ENCODE peak calls at places on chromosomes 2 and 18, in five cellular contexts. One of them, this sample, is unnamed.

GRCh38 chr2:202542142-202542541 is 92.6 kb upstream of the FAM117B start:
- ATAC-seq in right cardiac atrium: no peak
- ATAC-seq in IMR-90: no peak
- ATAC-seq in mucosa of descending colon: no peak
- ATAC-seq in psoas muscle: no peak
- ATAC-seq in this sample: peak; percentile 51

GRCh38 chr2:168694173-168694572 is 108.3 kb upstream of the NOSTRIN start:
- ATAC-seq in mucosa of descending colon: no peak
- ATAC-seq in psoas muscle: no peak
- ATAC-seq in IMR-90: no peak
- ATAC-seq in right cardiac atrium: no peak
- ATAC-seq in this sample: no peak

GRCh38 chr2:45964226-45964841 is 312.9 kb downstream of the PRKCE start:
- ATAC-seq in psoas muscle: peak; percentile 60
- ATAC-seq in IMR-90: peak; percentile 52
- ATAC-seq in mucosa of descending colon: peak; percentile 84
- ATAC-seq in right cardiac atrium: peak; percentile 71
- ATAC-seq in this sample: peak; percentile 73

GRCh38 chr2:9269295-9269694 is 62.7 kb downstream of the ASAP2 start:
- ATAC-seq in IMR-90: no peak
- ATAC-seq in psoas muscle: no peak
- ATAC-seq in right cardiac atrium: peak; percentile 32
- ATAC-seq in mucosa of descending colon: no peak
- ATAC-seq in this sample: no peak

GRCh38 chr2:202278036-202278760 is 12.6 kb downstream of the NOP58 start:
- ATAC-seq in psoas muscle: peak; percentile 57
- ATAC-seq in IMR-90: peak; percentile 15
- ATAC-seq in right cardiac atrium: no peak
- ATAC-seq in mucosa of descending colon: no peak
- ATAC-seq in this sample: no peak

GRCh38 chr2:180291060-180291459 is 284.0 kb upstream of the CWC22 start:
- ATAC-seq in right cardiac atrium: no peak
- ATAC-seq in mucosa of descending colon: no peak
- ATAC-seq in IMR-90: no peak
- ATAC-seq in psoas muscle: no peak
- ATAC-seq in this sample: no peak

GRCh38 chr18:417495-417894 is 83.0 kb downstream of the COLEC12 start:
- ATAC-seq in mucosa of descending colon: no peak
- ATAC-seq in IMR-90: no peak
- ATAC-seq in right cardiac atrium: peak; percentile 71
- ATAC-seq in psoas muscle: peak; percentile 33
- ATAC-seq in this sample: peak; percentile 73

GRCh38 chr18:41324934-41325333 is 630.1 kb upstream of the PIK3C3 start:
- ATAC-seq in psoas muscle: no peak
- ATAC-seq in IMR-90: peak; percentile 48
- ATAC-seq in right cardiac atrium: no peak
- ATAC-seq in mucosa of descending colon: no peak
- ATAC-seq in this sample: no peak

GRCh38 chr2:152443771-152444170 is 108.8 kb downstream of the FMNL2 start:
- ATAC-seq in mucosa of descending colon: peak; percentile 44
- ATAC-seq in psoas muscle: peak; percentile 44
- ATAC-seq in IMR-90: no peak
- ATAC-seq in right cardiac atrium: peak; percentile 67
- ATAC-seq in this sample: no peak

GRCh38 chr18:59627414-59627813 is 69.8 kb downstream of the CCBE1 start:
- ATAC-seq in IMR-90: no peak
- ATAC-seq in mucosa of descending colon: no peak
- ATAC-seq in psoas muscle: no peak
- ATAC-seq in right cardiac atrium: peak; percentile 50
- ATAC-seq in this sample: no peak

GRCh38 chr2:69353360-69353759 is 33.7 kb downstream of the GFPT1 start:
- ATAC-seq in mucosa of descending colon: no peak
- ATAC-seq in IMR-90: no peak
- ATAC-seq in right cardiac atrium: no peak
- ATAC-seq in psoas muscle: peak; percentile 33
- ATAC-seq in this sample: no peak

GRCh38 chr2:20525041-20526035 is 78.5 kb downstream of the RHOB start:
- ATAC-seq in psoas muscle: peak; percentile 53
- ATAC-seq in IMR-90: peak; percentile 64
- ATAC-seq in mucosa of descending colon: peak; percentile 48
- ATAC-seq in right cardiac atrium: peak; percentile 78
- ATAC-seq in this sample: peak; percentile 88

GRCh38 chr2:210132239-210132638 is 39.0 kb downstream of the KANSL1L start:
- ATAC-seq in IMR-90: no peak
- ATAC-seq in mucosa of descending colon: no peak
- ATAC-seq in psoas muscle: no peak
- ATAC-seq in right cardiac atrium: no peak
- ATAC-seq in this sample: no peak

GRCh38 chr2:231634412-231634811 is 41.7 kb downstream of the TEX44 start:
- ATAC-seq in mucosa of descending colon: peak; percentile 17
- ATAC-seq in psoas muscle: no peak
- ATAC-seq in IMR-90: no peak
- ATAC-seq in right cardiac atrium: no peak
- ATAC-seq in this sample: no peak

GRCh38 chr2:112138143-112139032 is at the start of gene FBLN7:
- ATAC-seq in right cardiac atrium: peak; percentile 59
- ATAC-seq in psoas muscle: peak; percentile 35
- ATAC-seq in IMR-90: peak; percentile 86
- ATAC-seq in mucosa of descending colon: peak; percentile 53
- ATAC-seq in this sample: peak; percentile 66

GRCh38 chr18:58661423-58661822 is 9.8 kb upstream of the MALT1 start:
- ATAC-seq in mucosa of descending colon: no peak
- ATAC-seq in right cardiac atrium: no peak
- ATAC-seq in IMR-90: peak; percentile 71
- ATAC-seq in psoas muscle: peak; percentile 77
- ATAC-seq in this sample: no peak

GRCh38 chr2:162111958-162112850 is 38.2 kb upstream of the DPP4 start:
- ATAC-seq in psoas muscle: no peak
- ATAC-seq in right cardiac atrium: no peak
- ATAC-seq in IMR-90: peak; percentile 45
- ATAC-seq in mucosa of descending colon: no peak
- ATAC-seq in this sample: no peak

GRCh38 chr2:169072163-169072925 is 3.0 kb downstream of the DHRS9 start:
- ATAC-seq in mucosa of descending colon: no peak
- ATAC-seq in psoas muscle: no peak
- ATAC-seq in IMR-90: no peak
- ATAC-seq in right cardiac atrium: peak; percentile 31
- ATAC-seq in this sample: peak; percentile 51

GRCh38 chr2:29016500-29016899 is 35.4 kb downstream of the TOGARAM2 start:
- ATAC-seq in mucosa of descending colon: no peak
- ATAC-seq in right cardiac atrium: peak; percentile 30
- ATAC-seq in IMR-90: no peak
- ATAC-seq in psoas muscle: peak; percentile 17
- ATAC-seq in this sample: no peak

GRCh38 chr2:24840164-24840869 is 47.1 kb downstream of the CENPO start:
- ATAC-seq in right cardiac atrium: no peak
- ATAC-seq in mucosa of descending colon: no peak
- ATAC-seq in IMR-90: no peak
- ATAC-seq in psoas muscle: no peak
- ATAC-seq in this sample: no peak

GRCh38 chr2:58558866-58559265 is 317.7 kb upstream of the FANCL start:
- ATAC-seq in right cardiac atrium: no peak
- ATAC-seq in mucosa of descending colon: no peak
- ATAC-seq in psoas muscle: no peak
- ATAC-seq in IMR-90: no peak
- ATAC-seq in this sample: no peak

GRCh38 chr2:174618179-174618578 is 20.6 kb upstream of the WIPF1 start:
- ATAC-seq in IMR-90: no peak
- ATAC-seq in mucosa of descending colon: peak; percentile 31
- ATAC-seq in right cardiac atrium: no peak
- ATAC-seq in psoas muscle: no peak
- ATAC-seq in this sample: no peak

GRCh38 chr18:50870138-50870845 is 8.6 kb upstream of the ME2 start:
- ATAC-seq in mucosa of descending colon: peak; percentile 83
- ATAC-seq in psoas muscle: peak; percentile 60
- ATAC-seq in right cardiac atrium: no peak
- ATAC-seq in IMR-90: peak; percentile 13
- ATAC-seq in this sample: no peak

GRCh38 chr2:118614856-118615255 is 232.6 kb downstream of the EN1 start:
- ATAC-seq in mucosa of descending colon: no peak
- ATAC-seq in psoas muscle: no peak
- ATAC-seq in right cardiac atrium: no peak
- ATAC-seq in IMR-90: no peak
- ATAC-seq in this sample: no peak

GRCh38 chr2:80971-81736 is 34.8 kb upstream of the FAM110C start:
- ATAC-seq in right cardiac atrium: no peak
- ATAC-seq in IMR-90: no peak
- ATAC-seq in psoas muscle: no peak
- ATAC-seq in mucosa of descending colon: no peak
- ATAC-seq in this sample: no peak

GRCh38 chr18:46334200-46334553 is 230.0 kb downstream of the HAUS1 start:
- ATAC-seq in mucosa of descending colon: no peak
- ATAC-seq in IMR-90: peak; percentile 11
- ATAC-seq in psoas muscle: no peak
- ATAC-seq in right cardiac atrium: no peak
- ATAC-seq in this sample: peak; percentile 45

GRCh38 chr2:182584462-182584861 is 131.6 kb upstream of the DNAJC10 start:
- ATAC-seq in right cardiac atrium: peak; percentile 58
- ATAC-seq in IMR-90: no peak
- ATAC-seq in psoas muscle: no peak
- ATAC-seq in mucosa of descending colon: no peak
- ATAC-seq in this sample: no peak

GRCh38 chr2:176753752-176754474 is 458.7 kb upstream of the HNRNPA3 start:
- ATAC-seq in IMR-90: no peak
- ATAC-seq in right cardiac atrium: peak; percentile 90
- ATAC-seq in mucosa of descending colon: no peak
- ATAC-seq in psoas muscle: no peak
- ATAC-seq in this sample: peak; percentile 85

GRCh38 chr2:120920438-120920814 is 184.8 kb downstream of the GLI2 start:
- ATAC-seq in mucosa of descending colon: no peak
- ATAC-seq in IMR-90: peak; percentile 27
- ATAC-seq in right cardiac atrium: peak; percentile 29
- ATAC-seq in psoas muscle: peak; percentile 8
- ATAC-seq in this sample: peak; percentile 12

GRCh38 chr2:121075006-121075545 is 209.9 kb downstream of the TFCP2L1 start:
- ATAC-seq in psoas muscle: peak; percentile 78
- ATAC-seq in IMR-90: peak; percentile 71
- ATAC-seq in right cardiac atrium: peak; percentile 46
- ATAC-seq in mucosa of descending colon: peak; percentile 45
- ATAC-seq in this sample: peak; percentile 59

GRCh38 chr18:35441857-35442595 is 55.7 kb downstream of the INO80C start:
- ATAC-seq in right cardiac atrium: no peak
- ATAC-seq in IMR-90: peak; percentile 35
- ATAC-seq in mucosa of descending colon: no peak
- ATAC-seq in psoas muscle: no peak
- ATAC-seq in this sample: no peak

GRCh38 chr2:207258191-207258991 is 92.6 kb upstream of the KLF7 start:
- ATAC-seq in IMR-90: peak; percentile 76
- ATAC-seq in mucosa of descending colon: peak; percentile 94
- ATAC-seq in right cardiac atrium: peak; percentile 92
- ATAC-seq in psoas muscle: peak; percentile 79
- ATAC-seq in this sample: peak; percentile 94
- H3K4me1 ChIP-seq in IMR-90: peaks cover 56% of the 10 kb centered on the region
- H3K4me1 ChIP-seq in mucosa of descending colon: peaks cover 17% of the 10 kb centered on the region
- H3K4me1 ChIP-seq in right cardiac atrium: peaks cover 18% of the 10 kb centered on the region
- H3K4me1 ChIP-seq in psoas muscle: peaks cover 26% of the 10 kb centered on the region
- H3K4me1 ChIP-seq in this sample: peaks cover 25% of the 10 kb centered on the region

DNA sequence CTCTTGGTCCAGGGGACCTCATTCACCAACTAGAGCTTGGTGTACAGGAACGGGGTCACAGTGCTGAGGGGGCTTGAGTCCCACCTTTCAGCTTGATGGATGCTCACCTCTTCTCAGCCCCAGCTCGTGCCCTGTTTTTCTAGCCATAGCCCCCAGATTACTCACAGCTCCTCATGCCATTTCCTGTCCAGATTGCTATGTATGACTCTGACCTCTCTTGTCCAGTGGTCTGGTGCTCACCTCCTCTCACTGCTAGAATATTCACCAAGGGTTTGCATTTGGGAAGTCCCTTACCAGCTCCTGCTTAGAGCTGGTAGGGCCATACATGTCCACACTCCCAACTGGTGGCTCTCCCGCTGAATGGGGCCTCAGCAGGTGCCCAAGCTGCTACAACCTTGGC is 5.9 kb downstream of the LBX2 start:
- ATAC-seq in right cardiac atrium: no peak
- ATAC-seq in IMR-90: no peak
- ATAC-seq in mucosa of descending colon: no peak
- ATAC-seq in psoas muscle: no peak
- ATAC-seq in this sample: no peak
- H3K4me1 ChIP-seq in right cardiac atrium: peaks cover 9% of the 10 kb centered on the region
- H3K4me1 ChIP-seq in IMR-90: peaks cover 3% of the 10 kb centered on the region
- H3K4me1 ChIP-seq in mucosa of descending colon: peaks cover 7% of the 10 kb centered on the region
- H3K4me1 ChIP-seq in psoas muscle: peaks cover 10% of the 10 kb centered on the region
- H3K4me1 ChIP-seq in this sample: peaks cover 12% of the 10 kb centered on the region

GRCh38 chr2:200761168-200761715 is 50.5 kb upstream of the BZW1 start:
- ATAC-seq in psoas muscle: no peak
- ATAC-seq in mucosa of descending colon: no peak
- ATAC-seq in IMR-90: peak; percentile 28
- ATAC-seq in right cardiac atrium: no peak
- ATAC-seq in this sample: no peak
- H3K4me1 ChIP-seq in psoas muscle: peaks cover 15% of the 10 kb centered on the region
- H3K4me1 ChIP-seq in mucosa of descending colon: peaks cover 15% of the 10 kb centered on the region
- H3K4me1 ChIP-seq in IMR-90: peaks cover 30% of the 10 kb centered on the region
- H3K4me1 ChIP-seq in right cardiac atrium: peaks cover 3% of the 10 kb centered on the region
- H3K4me1 ChIP-seq in this sample: no peaks in the 10 kb centered on the region

DNA sequence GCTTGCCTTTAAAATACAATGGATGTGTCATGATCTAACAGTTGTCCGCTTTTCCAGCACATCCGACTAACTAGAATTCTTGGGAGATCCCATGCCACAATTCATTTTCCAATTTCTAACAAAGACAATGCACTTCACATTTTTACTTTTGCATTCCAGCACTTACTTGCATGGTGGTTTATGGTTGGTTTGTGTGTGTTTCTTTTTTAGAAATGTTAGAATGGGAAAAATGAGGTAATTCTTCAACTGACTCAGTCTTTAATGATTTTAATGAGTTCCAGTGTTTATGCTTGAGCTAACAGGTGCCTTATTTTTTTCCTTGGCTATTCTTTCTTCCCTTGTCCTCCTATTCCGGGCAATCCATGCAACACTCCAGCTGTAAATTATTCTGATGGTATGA is 46.5 kb downstream of the SLC8A1 start:
- ATAC-seq in IMR-90: peak; percentile 29
- ATAC-seq in psoas muscle: no peak
- ATAC-seq in mucosa of descending colon: no peak
- ATAC-seq in right cardiac atrium: no peak
- ATAC-seq in this sample: no peak
- H3K4me1 ChIP-seq in IMR-90: peaks cover 9% of the 10 kb centered on the region
- H3K4me1 ChIP-seq in psoas muscle: no peaks in the 10 kb centered on the region
- H3K4me1 ChIP-seq in mucosa of descending colon: no peaks in the 10 kb centered on the region
- H3K4me1 ChIP-seq in right cardiac atrium: peaks cover 7% of the 10 kb centered on the region
- H3K4me1 ChIP-seq in this sample: peaks cover 57% of the 10 kb centered on the region

DNA sequence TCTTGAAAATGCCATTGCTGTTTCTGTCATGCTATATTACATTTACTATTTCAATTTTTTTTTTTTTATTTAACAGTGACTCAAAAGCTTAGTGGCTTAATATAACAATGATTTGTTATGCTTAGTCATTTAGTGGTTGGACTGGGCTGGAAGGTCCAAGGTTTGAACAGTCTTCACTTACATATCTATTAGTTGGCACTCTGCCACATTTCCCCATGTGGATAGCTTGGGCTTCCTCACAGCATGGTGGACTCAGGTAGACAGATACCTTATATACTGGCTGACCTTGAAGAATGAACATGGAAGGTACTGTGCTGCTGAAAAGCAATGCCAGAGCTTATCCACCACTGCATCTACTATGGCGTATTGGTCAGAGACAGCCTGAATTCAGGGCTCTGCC is 909.5 kb upstream of the SOX11 start:
- ATAC-seq in right cardiac atrium: no peak
- ATAC-seq in mucosa of descending colon: no peak
- ATAC-seq in psoas muscle: no peak
- ATAC-seq in IMR-90: no peak
- ATAC-seq in this sample: no peak
- H3K4me1 ChIP-seq in right cardiac atrium: no peaks in the 10 kb centered on the region
- H3K4me1 ChIP-seq in mucosa of descending colon: no peaks in the 10 kb centered on the region
- H3K4me1 ChIP-seq in psoas muscle: no peaks in the 10 kb centered on the region
- H3K4me1 ChIP-seq in IMR-90: no peaks in the 10 kb centered on the region
- H3K4me1 ChIP-seq in this sample: no peaks in the 10 kb centered on the region